ENCODE peak calls at places on chromosomes 3 and 15, in seven cellular contexts. K is fibroblast of the aortic adventitia, X is SK-N-SH, C is hepatocyte, G is Peyer's patch, W is breast epithelium, L is mucosa of descending colon. E is an unnamed sample.

GRCh38 chr3:183428140-183429023 is at the start of gene MCF2L2:
- DNase-seq in K (peak; percentile 27), X (peak; percentile 90), C (peak; percentile 69), G (peak; percentile 60), W (no peak), L (peak; percentile 62), E (peak; percentile 35)

GRCh38 chr15:69143756-69144436 is 16.5 kb upstream of the GLCE start:
- DNase-seq in K (no peak), X (no peak), C (peak; percentile 20), G (no peak), W (no peak), L (no peak), E (peak; percentile 56)

GRCh38 chr3:24579008-24579407 is 84.4 kb upstream of the THRB start:
- DNase-seq in K (no peak), X (peak; percentile 2), C (no peak), G (no peak), W (no peak), L (no peak), E (no peak)

GRCh38 chr3:14397940-14398800 is 4.2 kb upstream of the SLC6A6 start:
- DNase-seq in K (no peak), X (no peak), C (no peak), G (no peak), W (no peak), L (no peak), E (no peak)

GRCh38 chr15:46460426-46460825 is 825.6 kb downstream of the SQOR start:
- DNase-seq in K (no peak), X (no peak), C (no peak), G (no peak), W (no peak), L (no peak), E (no peak)

GRCh38 chr3:56839784-56840724 is 38.3 kb upstream of the ARHGEF3 start:
- DNase-seq in K (peak; percentile 45), X (no peak), C (peak; percentile 38), G (no peak), W (no peak), L (no peak), E (peak; percentile 83)

GRCh38 chr3:2921903-2922302 is 188.3 kb downstream of the IL5RA start:
- DNase-seq in K (peak; percentile 39), X (peak; percentile 66), C (peak; percentile 59), G (no peak), W (no peak), L (no peak), E (peak; percentile 37)

GRCh38 chr3:113685956-113686721 is 10.3 kb downstream of the USF3 start:
- DNase-seq in K (peak; percentile 51), X (no peak), C (peak; percentile 28), G (no peak), W (no peak), L (no peak), E (peak; percentile 78)

GRCh38 chr3:144105542-144105941 is 133.9 kb downstream of the DIPK2A start:
- DNase-seq in K (no peak), X (no peak), C (peak; percentile 53), G (no peak), W (no peak), L (no peak), E (no peak)

GRCh38 chr15:29403778-29404177 is 134.2 kb upstream of the NSMCE3 start:
- DNase-seq in K (no peak), X (no peak), C (no peak), G (no peak), W (no peak), L (no peak), E (no peak)

GRCh38 chr3:27596334-27596841 is 112.2 kb upstream of the SLC4A7 start:
- DNase-seq in K (peak; percentile 68), X (no peak), C (no peak), G (no peak), W (no peak), L (no peak), E (peak; percentile 41)

GRCh38 chr15:78944669-78945407 is at the start of gene CTSH:
- DNase-seq in K (peak; percentile 21), X (peak; percentile 94), C (peak; percentile 95), G (peak; percentile 96), W (peak; percentile 67), L (peak; percentile 93), E (peak; percentile 40)

GRCh38 chr3:52769786-52770445 is 824 bp downstream of the NEK4 start:
- DNase-seq in K (peak; percentile 7), X (no peak), C (no peak), G (no peak), W (no peak), L (no peak), E (no peak)

GRCh38 chr3:113829576-113830354 is 8.8 kb upstream of the GRAMD1C start:
- DNase-seq in K (peak; percentile 18), X (no peak), C (no peak), G (no peak), W (no peak), L (no peak), E (no peak)

GRCh38 chr3:180421711-180422110 is 180.3 kb upstream of the TTC14 start:
- DNase-seq in K (no peak), X (no peak), C (no peak), G (no peak), W (no peak), L (no peak), E (peak; percentile 12)

GRCh38 chr3:15295506-15295905 is 36.9 kb downstream of the SH3BP5 start:
- DNase-seq in K (peak; percentile 95), X (no peak), C (no peak), G (no peak), W (no peak), L (no peak), E (peak; percentile 86)

GRCh38 chr3:123618768-123619484 is 34.1 kb upstream of the HACD2 start:
- DNase-seq in K (peak; percentile 86), X (no peak), C (peak; percentile 58), G (no peak), W (no peak), L (peak; percentile 41), E (peak; percentile 60)

GRCh38 chr3:43785551-43785950 is 94.8 kb downstream of the ABHD5 start:
- DNase-seq in K (no peak), X (no peak), C (no peak), G (no peak), W (no peak), L (no peak), E (no peak)

GRCh38 chr15:78127882-78128281 is 3.4 kb downstream of the CIB2 start:
- DNase-seq in K (no peak), X (no peak), C (no peak), G (no peak), W (no peak), L (peak; percentile 17), E (no peak)

GRCh38 chr3:158430448-158430847 is 140.5 kb upstream of the MLF1 start:
- DNase-seq in K (no peak), X (no peak), C (no peak), G (no peak), W (no peak), L (no peak), E (no peak)

GRCh38 chr3:112811150-112811884 is 35.3 kb downstream of the CD200R1L start:
- DNase-seq in K (peak; percentile 100), X (no peak), C (peak; percentile 74), G (no peak), W (no peak), L (no peak), E (peak; percentile 100)

GRCh38 chr3:55486101-55486856 is 827 bp downstream of the WNT5A start:
- DNase-seq in K (peak; percentile 60), X (peak; percentile 54), C (peak; percentile 72), G (peak; percentile 62), W (no peak), L (peak; percentile 64), E (peak; percentile 89)

GRCh38 chr3:12371525-12372140 is 82.8 kb downstream of the PPARG start:
- DNase-seq in K (peak; percentile 34), X (peak; percentile 1), C (no peak), G (no peak), W (no peak), L (no peak), E (peak; percentile 66)

GRCh38 chr3:169241928-169242751 is 421.4 kb downstream of the MECOM start:
- DNase-seq in K (peak; percentile 88), X (peak; percentile 6), C (peak; percentile 33), G (no peak), W (no peak), L (no peak), E (peak; percentile 39)

GRCh38 chr3:99686955-99687612 is 48.7 kb downstream of the COL8A1 start:
- DNase-seq in K (peak; percentile 82), X (peak; percentile 32), C (peak; percentile 73), G (no peak), W (no peak), L (peak; percentile 66), E (peak; percentile 76)

GRCh38 chr3:135629696-135630408 is 335.7 kb upstream of the PPP2R3A start:
- DNase-seq in K (no peak), X (no peak), C (no peak), G (no peak), W (no peak), L (no peak), E (no peak)

GRCh38 chr3:117706037-117706436 is 996.5 kb downstream of the TUSC7 start:
- DNase-seq in K (peak; percentile 96), X (no peak), C (no peak), G (no peak), W (no peak), L (no peak), E (peak; percentile 77)

GRCh38 chr3:167167491-167167890 is 212.6 kb downstream of the ZBBX start:
- DNase-seq in K (no peak), X (no peak), C (no peak), G (no peak), W (no peak), L (no peak), E (no peak)

GRCh38 chr3:56896357-56896756 is 94.6 kb upstream of the ARHGEF3 start:
- DNase-seq in K (no peak), X (no peak), C (no peak), G (no peak), W (no peak), L (no peak), E (no peak)

GRCh38 chr15:98547741-98548166 is 100.6 kb upstream of the IGF1R start:
- DNase-seq in K (peak; percentile 22), X (no peak), C (peak; percentile 15), G (no peak), W (no peak), L (no peak), E (peak; percentile 3)
- H3K4me3 ChIP-seq in K (peak overlapping the region; percentile 67), X (peak overlapping the region; percentile 48), C (peak overlapping the region; percentile 62), G (peak overlapping the region; percentile 49), W (peak overlapping the region; percentile 65), L (no peak overlapping the region), E (peak overlapping the region; percentile 62)

GRCh38 chr3:172125053-172125452 is 85.7 kb downstream of the FNDC3B start:
- DNase-seq in K (no peak), X (no peak), C (no peak), G (no peak), W (no peak), L (no peak), E (no peak)
- TF ChIP-seq CTCF in K (no peak), X (no peak), C (peak; percentile 12), G (no peak), W (no peak), L (no peak), E (peak; percentile 8)

GRCh38 chr3:138578141-138578540 is 15.9 kb downstream of the CEP70 start:
- DNase-seq in K (no peak), X (no peak), C (no peak), G (no peak), W (no peak), L (no peak), E (no peak)
- H3K4me3 ChIP-seq in K (no peak overlapping the region), X (no peak overlapping the region), C (no peak overlapping the region), G (no peak overlapping the region), W (no peak overlapping the region), L (no peak overlapping the region), E (no peak overlapping the region)

DNA sequence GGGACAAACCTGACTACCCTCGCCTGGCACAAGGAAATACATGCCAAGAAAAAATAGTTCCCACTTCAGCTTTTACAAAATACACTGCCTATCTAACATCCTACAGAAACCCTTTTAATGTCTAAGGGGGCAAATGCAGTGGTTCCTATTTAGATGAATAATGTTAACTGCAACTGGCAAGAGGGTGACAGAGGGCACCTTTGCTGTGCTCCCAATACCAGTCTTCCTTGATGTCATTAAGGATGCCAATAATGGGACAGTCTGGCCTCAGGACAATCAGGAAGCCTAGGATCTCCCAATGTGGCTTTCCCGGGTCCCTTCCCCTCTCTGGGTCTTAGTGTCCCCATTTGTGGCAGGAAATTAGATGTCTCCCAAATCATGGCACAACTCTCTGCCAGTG is 13.9 kb downstream of the CSRNP1 start:
- DNase-seq in K (no peak), X (no peak), C (no peak), G (no peak), W (no peak), L (no peak), E (no peak)
- TF ChIP-seq CTCF in K (no peak), X (no peak), C (no peak), G (no peak), W (no peak), L (no peak), E (no peak)

E was measured in fibroblast of villous mesenchyme.